ENCODE peak calls at places on chromosomes 12 and 14, in five cellular contexts. L is fibroblast of the conjunctiva, C is RKO, G is RWPE2, H is body of pancreas. F is an unnamed sample.

GRCh38 chr12:31008241-31008711 is 65.4 kb upstream of the DDX11 start:
- DNase-seq in L (no peak), C (no peak), G (no peak), H (no peak), F (peak; percentile 87)

GRCh38 chr12:19208456-19208855 is 78.9 kb downstream of the PLEKHA5 start:
- DNase-seq in L (no peak), C (no peak), G (no peak), H (no peak), F (no peak)

GRCh38 chr12:92041742-92042141 is 103.9 kb downstream of the BTG1 start:
- DNase-seq in L (no peak), C (peak; percentile 7), G (no peak), H (no peak), F (no peak)

GRCh38 chr12:81245458-81245857 is 167.6 kb downstream of the ACSS3 start:
- DNase-seq in L (no peak), C (no peak), G (no peak), H (no peak), F (no peak)

GRCh38 chr12:94649349-94650142 is 811 bp downstream of the TMCC3 start:
- DNase-seq in L (no peak), C (no peak), G (no peak), H (peak; percentile 33), F (peak; percentile 47)

GRCh38 chr12:13069380-13069779 is 25.2 kb downstream of the FAM234B start:
- DNase-seq in L (no peak), C (no peak), G (no peak), H (no peak), F (peak; percentile 6)

GRCh38 chr12:91813701-91814100 is 331.9 kb downstream of the BTG1 start:
- DNase-seq in L (peak; percentile 39), C (no peak), G (no peak), H (no peak), F (no peak)

GRCh38 chr14:23009939-23010718 is at the start of gene C14orf93:
- DNase-seq in L (peak; percentile 24), C (peak; percentile 84), G (peak; percentile 85), H (peak; percentile 87), F (peak; percentile 95)

GRCh38 chr14:75003250-75004027 is 718 bp downstream of the EIF2B2 start:
- DNase-seq in L (no peak), C (peak; percentile 43), G (no peak), H (no peak), F (no peak)

GRCh38 chr14:77761205-77761931 is 412 bp upstream of the SNW1 start:
- DNase-seq in L (peak; percentile 92), C (peak; percentile 97), G (no peak), H (peak; percentile 46), F (peak; percentile 53)

GRCh38 chr12:94618995-94619695 is 31.2 kb downstream of the TMCC3 start:
- DNase-seq in L (peak; percentile 71), C (peak; percentile 97), G (peak; percentile 76), H (no peak), F (no peak)

GRCh38 chr12:39752482-39753147 is 133.0 kb upstream of the ABCD2 start:
- DNase-seq in L (no peak), C (no peak), G (no peak), H (no peak), F (no peak)

GRCh38 chr12:107818984-107819383 is 44.5 kb downstream of the ASCL4 start:
- DNase-seq in L (no peak), C (peak; percentile 30), G (no peak), H (peak; percentile 14), F (no peak)

GRCh38 chr14:102320033-102320660 is 601 bp downstream of the ZNF839 start:
- DNase-seq in L (no peak), C (peak; percentile 56), G (no peak), H (peak; percentile 60), F (peak; percentile 33)

GRCh38 chr14:85233756-85234545 is 296.0 kb upstream of the FLRT2 start:
- DNase-seq in L (peak; percentile 10), C (peak; percentile 6), G (peak; percentile 77), H (no peak), F (no peak)

GRCh38 chr12:46357438-46358324 is 14.9 kb downstream of the SLC38A2 start:
- DNase-seq in L (peak; percentile 85), C (peak; percentile 57), G (no peak), H (no peak), F (peak; percentile 25)

GRCh38 chr12:105485321-105485910 is 154.9 kb downstream of the C12orf75 start:
- DNase-seq in L (peak; percentile 16), C (no peak), G (no peak), H (peak; percentile 3), F (no peak)

GRCh38 chr14:83101855-83102254 is 1568.2 kb upstream of the SEL1L start:
- DNase-seq in L (no peak), C (no peak), G (no peak), H (no peak), F (no peak)

GRCh38 chr12:113165521-113166450 is 16.3 kb downstream of the CFAP73 start:
- DNase-seq in L (no peak), C (no peak), G (no peak), H (no peak), F (no peak)

GRCh38 chr12:65785500-65785899 is 38.8 kb upstream of the HMGA2 start:
- DNase-seq in L (no peak), C (no peak), G (no peak), H (no peak), F (no peak)

GRCh38 chr12:118375348-118375747 is 1.0 kb upstream of the SUDS3 start:
- DNase-seq in L (no peak), C (no peak), G (no peak), H (no peak), F (no peak)

GRCh38 chr14:45716506-45716905 is 463.5 kb upstream of the MIS18BP1 start:
- DNase-seq in L (no peak), C (peak; percentile 10), G (no peak), H (no peak), F (peak; percentile 7)

GRCh38 chr12:88325076-88325827 is 183.1 kb downstream of the TMTC3 start:
- DNase-seq in L (peak; percentile 75), C (peak; percentile 53), G (no peak), H (peak; percentile 4), F (no peak)

GRCh38 chr14:54609576-54609975 is 42.6 kb downstream of the SAMD4A start:
- DNase-seq in L (no peak), C (no peak), G (no peak), H (no peak), F (no peak)

GRCh38 chr14:46840971-46841729 is 189.6 kb upstream of the RPL10L start:
- DNase-seq in L (no peak), C (no peak), G (no peak), H (no peak), F (no peak)

GRCh38 chr12:116495260-116495659 is 63.9 kb upstream of the MAP1LC3B2 start:
- DNase-seq in L (no peak), C (peak; percentile 13), G (no peak), H (peak; percentile 17), F (no peak)

GRCh38 chr12:121240484-121241202 is 30.7 kb downstream of the P2RX4 start:
- DNase-seq in L (peak; percentile 3), C (no peak), G (no peak), H (peak; percentile 60), F (no peak)

GRCh38 chr14:100532154-100532915 is 54.9 kb downstream of the BEGAIN start:
- DNase-seq in L (no peak), C (no peak), G (peak; percentile 53), H (peak; percentile 80), F (no peak)

GRCh38 chr12:126051611-126052107 is 986.4 kb downstream of the AACS start:
- DNase-seq in L (no peak), C (peak; percentile 52), G (peak; percentile 77), H (no peak), F (no peak)

GRCh38 chr12:64790166-64790565 is 31.0 kb upstream of the GNS start:
- DNase-seq in L (no peak), C (no peak), G (no peak), H (no peak), F (no peak)

GRCh38 chr12:67650127-67650495 is 1.6 kb downstream of the DYRK2 start:
- DNase-seq in L (no peak), C (peak; percentile 17), G (no peak), H (peak; percentile 36), F (no peak)

GRCh38 chr12:131831635-131832041 is 3.4 kb downstream of the MMP17 start:
- DNase-seq in L (peak; percentile 86), C (peak; percentile 34), G (no peak), H (no peak), F (peak; percentile 45)

F was measured in NCI-H2171 treated with DMSO at 0.1 percent for 48 hours.